ENCODE peak calls at places on chromosomes 12 and 14, in four cellular contexts. Y, O, H and A are unnamed samples.

GRCh38 chr12:52005218-52005902 is 1.4 kb upstream of the TAMALIN start:
- DNase-seq in H (no peak), Y (no peak), O (no peak), A (no peak)

GRCh38 chr12:108387771-108388170 is 48.7 kb upstream of the CMKLR1 start:
- DNase-seq in H (no peak), Y (no peak), O (no peak), A (no peak)

GRCh38 chr14:79856357-79856756 is 354.9 kb downstream of the DIO2 start:
- DNase-seq in Y (no peak), H (no peak), O (no peak), A (no peak)

GRCh38 chr12:43282106-43282505 is 269.9 kb downstream of the ADAMTS20 start:
- DNase-seq in O (peak), H (no peak), Y (no peak), A (no peak)

GRCh38 chr12:50110127-50110761 is 1.8 kb upstream of the COX14 start:
- DNase-seq in O (peak), Y (peak), H (peak), A (no peak)

GRCh38 chr12:103671367-103671766 is 84.3 kb downstream of the STAB2 start:
- DNase-seq in H (no peak), Y (no peak), O (no peak), A (no peak)

GRCh38 chr14:61589691-61590521 is 105.4 kb upstream of the HIF1A start:
- DNase-seq in Y (no peak), O (no peak), H (no peak), A (no peak)

GRCh38 chr12:75784591-75784990 is 247.0 kb downstream of the PHLDA1 start:
- DNase-seq in H (peak), O (peak), Y (peak), A (peak)

GRCh38 chr14:89618309-89618708 is 201.3 kb upstream of the FOXN3 start:
- DNase-seq in H (no peak), Y (no peak), O (peak), A (no peak)

GRCh38 chr14:92528486-92529100 is 15.0 kb downstream of the RIN3 start:
- DNase-seq in H (no peak), Y (no peak), O (no peak), A (no peak)

GRCh38 chr14:91323671-91324605 is 79.4 kb upstream of the GPR68 start:
- DNase-seq in O (peak), H (peak), Y (peak), A (peak)

GRCh38 chr12:100141666-100141997 is 1.0 kb downstream of the BLTP3B start:
- DNase-seq in H (no peak), O (peak), Y (no peak), A (no peak)

DNA sequence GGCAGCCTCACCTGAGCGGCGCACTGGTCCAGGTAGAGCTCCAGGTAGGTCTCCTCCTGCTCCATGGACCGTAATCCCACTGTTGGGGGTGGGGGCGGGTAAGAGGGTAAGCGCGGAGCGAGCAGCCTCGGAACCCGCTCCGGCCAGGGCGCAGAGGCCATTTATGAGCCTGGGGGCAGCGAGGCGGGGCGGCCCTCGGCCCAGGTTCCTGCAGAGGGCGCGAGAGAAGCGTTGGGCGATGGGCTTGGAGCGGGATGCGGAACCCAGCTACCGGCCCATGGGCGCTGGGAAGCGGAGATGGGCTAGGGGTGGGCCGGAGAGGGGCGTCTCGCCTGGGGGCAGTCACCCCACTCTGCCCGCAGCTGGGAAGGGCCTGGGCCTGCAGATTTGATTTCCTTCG is at the start of gene TBPL2:
- DNase-seq in Y (no peak), H (no peak), O (no peak), A (no peak)
- TF ChIP-seq CTCF in Y (no peak), H (no peak), O (no peak), A (no peak)

DNA sequence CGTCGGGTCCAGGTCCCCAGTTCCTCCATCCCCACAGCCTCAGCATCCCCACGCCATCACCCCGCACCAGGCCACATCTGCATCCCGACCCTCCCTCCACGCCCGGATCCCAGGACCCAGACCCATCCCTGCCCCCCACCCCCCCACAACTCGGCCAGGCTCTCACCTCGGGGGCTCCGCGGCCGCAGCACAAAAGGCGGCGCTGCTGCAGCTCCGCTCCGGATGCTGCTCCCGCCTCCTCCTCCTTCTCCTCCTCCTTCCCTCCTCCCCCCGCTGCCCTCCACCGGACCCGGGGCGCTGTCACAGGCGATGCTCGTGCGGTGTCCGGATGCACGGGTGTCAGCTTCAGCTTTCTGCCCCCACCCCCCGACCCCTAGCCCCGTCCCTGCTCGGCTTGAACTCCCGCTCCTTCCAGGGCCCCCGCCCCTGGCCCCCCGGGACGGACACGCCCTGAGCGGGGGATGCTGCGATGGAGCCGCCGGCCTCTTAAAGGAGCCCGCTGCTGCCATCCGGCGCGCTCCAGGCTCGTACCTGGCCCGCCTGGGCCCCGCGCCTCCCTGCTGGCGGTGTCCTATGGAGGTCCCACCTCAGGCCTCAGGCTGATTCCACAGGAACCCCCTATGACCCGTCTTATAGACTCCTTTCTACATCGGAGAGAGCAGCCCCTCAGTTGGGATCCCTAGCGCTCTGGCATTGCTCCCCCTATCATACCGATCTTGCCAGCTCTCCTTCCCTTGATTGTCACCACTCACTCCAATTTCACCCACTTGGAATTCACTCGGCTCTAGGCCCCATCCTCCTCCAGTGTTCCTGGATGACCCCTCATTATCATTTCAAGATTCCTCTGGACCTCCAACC is at the start of gene MAP3K12:
- DNase-seq in O (no peak), H (peak), Y (peak), A (peak)
- TF ChIP-seq CTCF in O (no peak), H (peak), Y (no peak), A (no peak)

DNA sequence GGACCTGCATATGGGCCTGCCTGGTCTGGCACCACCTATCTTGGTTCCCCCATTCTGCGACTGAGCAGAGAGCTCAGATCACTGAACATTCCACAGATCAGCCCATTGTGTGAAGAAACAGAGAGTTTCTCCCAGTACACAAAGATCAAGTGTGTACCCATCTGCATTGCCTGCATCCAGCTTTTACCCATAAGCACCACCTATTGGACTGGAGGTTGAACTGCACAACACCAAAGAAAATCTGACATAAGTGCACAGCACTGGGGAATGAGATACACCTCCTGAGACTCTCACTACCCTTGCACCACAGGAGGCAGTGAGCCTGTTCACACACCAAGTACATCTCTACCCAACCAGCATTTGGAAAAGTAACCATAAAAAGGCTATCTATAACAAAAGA is 362.6 kb upstream of the CLEC14A start:
- DNase-seq in H (no peak), O (no peak), Y (no peak), A (no peak)
- TF ChIP-seq CTCF in H (no peak), O (no peak), Y (no peak), A (no peak)

GRCh38 chr12:131378861-131379665 is 331.8 kb upstream of the SFSWAP start:
- DNase-seq in O (no peak), Y (no peak), H (no peak), A (no peak)

GRCh38 chr12:131375972-131376345 is 334.9 kb upstream of the SFSWAP start:
- DNase-seq in O (no peak), H (no peak), Y (no peak), A (no peak)

GRCh38 chr12:131379758-131380157 is 331.1 kb upstream of the SFSWAP start:
- DNase-seq in H (no peak), Y (no peak), O (no peak), A (no peak)

GRCh38 chr12:131380220-131380957 is 330.5 kb upstream of the SFSWAP start:
- DNase-seq in Y (no peak), H (no peak), O (no peak), A (no peak)

GRCh38 chr12:131378176-131378842 is 332.6 kb upstream of the SFSWAP start:
- DNase-seq in O (no peak), Y (no peak), H (no peak), A (no peak)
- TF ChIP-seq CTCF in O (no peak), Y (no peak), H (no peak), A (no peak)

DNA sequence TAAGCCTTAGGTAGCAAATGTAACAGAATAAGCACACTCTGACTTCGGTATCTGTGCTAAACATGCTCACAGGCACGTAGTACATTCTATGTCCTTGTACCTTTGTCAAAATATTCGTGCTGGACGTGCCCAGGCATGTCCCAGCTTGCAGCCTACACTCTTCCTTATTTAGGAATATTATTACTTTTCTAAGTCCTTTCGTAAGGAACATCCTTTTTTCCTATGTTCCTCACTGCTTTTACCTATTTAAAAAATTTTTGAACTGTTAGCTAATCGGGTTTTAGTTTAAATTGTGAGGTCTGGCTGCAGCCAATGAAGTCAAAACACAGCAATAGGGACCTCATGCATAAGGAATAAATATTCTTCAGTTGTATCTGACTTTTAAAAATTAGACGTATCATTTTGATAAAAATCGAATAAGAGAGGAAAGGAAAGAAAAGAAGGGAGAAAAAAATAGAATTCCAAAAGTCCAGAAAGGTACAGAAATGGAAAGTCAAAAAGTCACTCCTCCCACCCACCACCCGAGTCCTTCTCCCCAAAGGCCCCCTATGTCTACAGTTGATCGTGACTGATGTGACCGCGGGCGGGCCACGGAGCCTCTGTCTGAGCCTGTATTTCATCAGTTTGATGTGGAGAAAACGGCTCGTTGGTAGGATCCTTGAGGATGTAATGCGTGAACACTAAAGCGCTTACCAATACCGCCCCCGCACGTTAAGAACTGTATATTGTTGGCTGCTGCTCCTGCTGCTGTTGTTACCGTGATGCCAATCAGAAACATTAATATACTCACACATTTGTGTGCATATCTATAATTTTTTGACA is 24.4 kb upstream of the UBC start:
- DNase-seq in Y (peak), H (peak), O (peak), A (peak)
- TF ChIP-seq CTCF in Y (peak), H (peak), O (peak), A (peak)

DNA sequence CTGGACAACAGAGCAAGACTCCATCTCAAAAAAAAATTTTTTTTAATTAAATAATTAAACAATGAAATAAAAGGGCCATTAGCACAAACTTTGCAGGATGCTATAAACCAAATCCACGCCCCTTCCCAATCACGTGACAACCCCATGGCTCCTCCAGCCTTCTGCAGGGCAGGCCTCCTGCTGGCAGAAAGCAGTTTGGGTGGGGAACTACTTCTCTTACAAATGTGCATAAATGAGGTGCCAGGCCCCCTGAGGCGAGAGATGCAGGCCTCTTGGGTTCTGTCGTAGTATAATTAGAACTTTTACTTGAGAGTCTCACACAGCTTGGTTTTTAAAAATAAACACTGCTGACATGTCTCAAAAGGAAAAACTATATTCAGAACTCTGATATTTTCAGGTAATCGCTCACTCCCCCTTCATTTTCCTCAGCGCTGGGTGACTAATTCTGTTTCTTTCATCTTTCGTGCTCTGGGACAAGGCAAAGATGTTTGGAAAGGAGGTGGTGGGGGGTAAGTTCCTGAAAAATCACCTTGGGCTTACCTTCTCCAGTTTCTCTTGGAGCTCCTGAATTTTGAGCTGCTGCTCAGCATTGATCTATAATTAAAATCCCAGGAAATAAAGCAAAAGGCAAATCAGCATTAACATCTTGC is 101.7 kb downstream of the CIT start:
- DNase-seq in Y (no peak), O (no peak), H (no peak), A (no peak)
- TF ChIP-seq CTCF in Y (no peak), O (no peak), H (no peak), A (no peak)

GRCh38 chr14:68762944-68763831 is 29.7 kb downstream of the ZFP36L1 start:
- DNase-seq in O (no peak), Y (peak), H (no peak), A (no peak)
- TF ChIP-seq CTCF in O (no peak), Y (no peak), H (no peak), A (no peak)

DNA sequence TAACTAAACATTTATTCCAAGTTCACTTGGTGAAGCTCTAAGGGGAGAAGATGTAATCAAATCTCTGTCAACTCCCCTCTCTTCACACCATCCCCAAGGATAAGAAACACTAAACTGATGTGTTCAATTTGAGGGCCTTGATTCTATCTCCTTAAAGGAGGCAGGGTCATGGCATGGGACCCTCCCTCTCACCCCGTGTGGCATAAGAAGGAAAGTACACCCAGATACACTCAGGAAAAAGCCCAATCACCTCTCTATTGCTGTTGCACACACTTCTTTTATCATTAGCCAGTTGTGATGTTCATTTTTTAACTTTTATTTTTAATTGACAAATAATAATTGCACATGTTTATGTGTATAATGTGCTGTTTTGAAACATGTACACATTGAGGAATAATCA is 35.1 kb downstream of the WASHC3 start:
- DNase-seq in Y (no peak), H (no peak), O (no peak), A (no peak)
- TF ChIP-seq CTCF in Y (no peak), H (peak), O (no peak), A (no peak)